ENCODE peak calls at places on chromosomes 2 and 18, in seven cellular contexts. X is ovary, F is H9, Y is cardiac muscle cell, H is neural progenitor cell, A is breast epithelium, B is HepG2. J is an unnamed sample.

GRCh38 chr2:30527411-30527810 is 80.4 kb downstream of the LCLAT1 start:
- DNase-seq in A (no peak), Y (no peak), H (no peak), B (no peak), X (no peak), F (no peak), J (no peak)

GRCh38 chr2:76599732-76600368 is 889.1 kb upstream of the GCFC2 start:
- DNase-seq in H (peak; percentile 94), B (peak; percentile 93), X (no peak), A (no peak), F (peak; percentile 89), Y (peak; percentile 81), J (no peak)

GRCh38 chr2:148545387-148546256 is 98.9 kb upstream of the EPC2 start:
- DNase-seq in H (no peak), F (no peak), B (no peak), A (no peak), X (no peak), Y (no peak), J (no peak)

GRCh38 chr18:61926532-61926931 is 33.7 kb upstream of the RNF152 start:
- DNase-seq in F (no peak), Y (no peak), H (no peak), B (no peak), A (no peak), X (no peak), J (no peak)

GRCh38 chr2:47048801-47049480 is 106.2 kb downstream of the STPG4 start:
- DNase-seq in H (peak; percentile 37), A (no peak), Y (no peak), B (no peak), F (no peak), X (no peak), J (no peak)

GRCh38 chr2:111975053-111975552 is 76.7 kb downstream of the MERTK start:
- DNase-seq in B (peak; percentile 75), A (no peak), H (no peak), F (no peak), Y (peak; percentile 78), X (no peak), J (no peak)

GRCh38 chr2:8197101-8197500 is 484.8 kb upstream of the ID2 start:
- DNase-seq in X (no peak), F (no peak), A (no peak), H (no peak), Y (peak; percentile 6), B (no peak), J (no peak)

GRCh38 chr18:13026583-13027270 is 35.6 kb downstream of the CEP192 start:
- DNase-seq in A (no peak), B (no peak), H (no peak), Y (no peak), X (no peak), F (no peak), J (no peak)

GRCh38 chr18:65606551-65607130 is 144.2 kb upstream of the CDH7 start:
- DNase-seq in X (no peak), F (no peak), B (no peak), Y (no peak), H (no peak), A (no peak), J (no peak)

GRCh38 chr2:75064691-75065396 is 106.4 kb downstream of the POLE4 start:
- DNase-seq in F (peak; percentile 81), Y (peak; percentile 69), A (peak; percentile 20), H (peak; percentile 64), X (peak; percentile 41), B (peak; percentile 32), J (no peak)

GRCh38 chr2:28391564-28392296 is 928 bp upstream of the FOSL2 start:
- DNase-seq in A (peak; percentile 94), F (peak; percentile 74), H (peak; percentile 66), Y (peak; percentile 95), X (peak; percentile 94), B (peak; percentile 72), J (peak; percentile 40)

GRCh38 chr18:30652377-30652776 is 390.2 kb downstream of the DSC3 start:
- DNase-seq in H (peak; percentile 6), F (no peak), B (no peak), A (no peak), Y (no peak), X (no peak), J (no peak)

GRCh38 chr18:28855989-28856388 is 679.1 kb upstream of the CDH2 start:
- DNase-seq in F (no peak), B (no peak), A (no peak), X (no peak), H (no peak), Y (no peak), J (no peak)

GRCh38 chr2:229712125-229712524 is 2.2 kb downstream of the DNER start:
- DNase-seq in H (no peak), B (no peak), F (no peak), A (no peak), X (no peak), Y (peak; percentile 10), J (no peak)

GRCh38 chr2:73284296-73285161 is at the start of gene FBXO41:
- DNase-seq in A (no peak), Y (peak; percentile 55), B (peak; percentile 30), F (peak; percentile 85), X (peak; percentile 45), H (peak; percentile 81), J (no peak)

GRCh38 chr2:121810959-121811853 is 55.8 kb downstream of the TSN start:
- DNase-seq in B (peak; percentile 69), F (peak; percentile 74), X (peak; percentile 75), H (peak; percentile 88), Y (peak; percentile 87), A (peak; percentile 36), J (no peak)

GRCh38 chr2:156803967-156804366 is 367.8 kb downstream of the GPD2 start:
- DNase-seq in Y (no peak), X (no peak), A (no peak), B (no peak), H (no peak), F (no peak), J (no peak)

GRCh38 chr2:170377469-170378207 is 199.7 kb downstream of the MYO3B start:
- DNase-seq in B (no peak), H (no peak), Y (no peak), F (no peak), A (no peak), X (no peak), J (no peak)

GRCh38 chr18:10213526-10213925 is 240.9 kb upstream of the APCDD1 start:
- DNase-seq in F (no peak), B (no peak), X (no peak), A (no peak), Y (peak; percentile 77), H (no peak), J (no peak)

GRCh38 chr2:69012310-69013122 is 463 bp upstream of the ANTXR1 start:
- DNase-seq in F (no peak), X (peak; percentile 89), A (peak; percentile 35), Y (no peak), H (peak; percentile 3), B (peak; percentile 66), J (no peak)

GRCh38 chr2:7868836-7869235 is 813.0 kb upstream of the ID2 start:
- DNase-seq in H (no peak), A (no peak), F (no peak), X (no peak), B (no peak), Y (no peak), J (no peak)

GRCh38 chr2:26970244-26970927 is at the start of gene MAPRE3:
- DNase-seq in F (peak; percentile 98), B (peak; percentile 51), A (peak; percentile 69), Y (peak; percentile 75), H (peak; percentile 100), X (peak; percentile 90), J (no peak)

GRCh38 chr18:7329036-7329435 is 98.1 kb downstream of the LRRC30 start:
- DNase-seq in F (no peak), H (no peak), B (no peak), A (no peak), X (no peak), Y (peak; percentile 11), J (no peak)

GRCh38 chr2:72147303-72147970 is at the start of gene CYP26B1:
- DNase-seq in F (peak; percentile 60), X (peak; percentile 53), B (no peak), Y (peak; percentile 30), A (peak; percentile 17), H (peak; percentile 82), J (no peak)

GRCh38 chr2:188808921-188809320 is 165.3 kb upstream of the COL3A1 start:
- DNase-seq in A (no peak), B (no peak), X (no peak), F (no peak), H (no peak), Y (peak; percentile 83), J (no peak)

GRCh38 chr2:113219889-113220641 is 46.3 kb downstream of the PSD4 start:
- DNase-seq in B (peak; percentile 85), A (peak; percentile 44), F (peak; percentile 48), Y (peak; percentile 76), X (no peak), H (peak; percentile 16), J (no peak)
- H3K4me1 ChIP-seq in B (peaks cover 80% of the 10 kb centered on the region), A (peaks cover 3% of the 10 kb centered on the region), F (no peaks in the 10 kb centered on the region), Y (peaks cover 7% of the 10 kb centered on the region), X (peaks cover 3% of the 10 kb centered on the region), H (peaks cover 9% of the 10 kb centered on the region), J (peaks cover 12% of the 10 kb centered on the region)

DNA sequence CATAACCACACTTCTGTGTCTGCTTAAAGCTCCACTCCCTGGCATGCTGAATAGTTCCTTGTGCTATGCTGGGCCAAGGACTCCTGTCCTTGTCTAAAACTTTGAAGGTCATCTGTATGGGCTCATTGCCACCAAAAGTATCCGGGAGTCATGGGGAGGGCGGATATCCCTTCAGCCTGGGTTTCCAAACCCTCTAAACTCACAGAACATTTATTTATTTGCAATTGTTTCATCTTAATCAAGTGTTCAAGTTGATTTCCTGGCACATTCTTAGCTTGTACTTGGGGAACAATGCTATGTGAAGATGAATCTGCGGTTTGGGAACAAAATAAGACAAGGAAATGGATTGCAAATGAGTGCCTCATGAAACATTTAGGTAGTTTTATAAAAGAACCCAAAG is 1.8 kb downstream of the NOSTRIN start:
- DNase-seq in B (no peak), F (no peak), X (no peak), A (no peak), Y (no peak), H (no peak), J (no peak)
- H3K4me1 ChIP-seq in B (peaks cover 17% of the 10 kb centered on the region), F (peaks cover 14% of the 10 kb centered on the region), X (peaks cover 7% of the 10 kb centered on the region), A (no peaks in the 10 kb centered on the region), Y (peaks cover 14% of the 10 kb centered on the region), H (peaks cover 25% of the 10 kb centered on the region), J (peaks cover 6% of the 10 kb centered on the region)

GRCh38 chr2:38748391-38748790 is 2.8 kb downstream of the SRSF7 start:
- DNase-seq in Y (no peak), F (no peak), A (no peak), B (no peak), H (no peak), X (no peak), J (no peak)
- H3K4me1 ChIP-seq in Y (peaks cover 47% of the 10 kb centered on the region), F (no peaks in the 10 kb centered on the region), A (no peaks in the 10 kb centered on the region), B (peaks cover 80% of the 10 kb centered on the region), H (peaks cover 33% of the 10 kb centered on the region), X (peaks cover 2% of the 10 kb centered on the region), J (peaks cover 7% of the 10 kb centered on the region)

GRCh38 chr2:203870942-203871341 is 3.4 kb downstream of the CTLA4 start:
- DNase-seq in Y (no peak), X (no peak), F (no peak), B (no peak), A (no peak), H (no peak), J (no peak)

GRCh38 chr2:203871371-203871983 is 3.9 kb downstream of the CTLA4 start:
- DNase-seq in A (no peak), Y (no peak), X (no peak), B (no peak), H (no peak), F (no peak), J (no peak)

GRCh38 chr2:203875471-203875870 is 7.9 kb downstream of the CTLA4 start:
- DNase-seq in H (no peak), B (no peak), X (no peak), F (no peak), A (no peak), Y (no peak), J (no peak)

GRCh38 chr2:203873921-203874631 is 6.5 kb downstream of the CTLA4 start:
- DNase-seq in H (peak; percentile 53), X (no peak), B (no peak), Y (no peak), F (no peak), A (no peak), J (no peak)

GRCh38 chr2:203873461-203873860 is 5.9 kb downstream of the CTLA4 start:
- DNase-seq in H (no peak), X (no peak), B (no peak), A (no peak), F (no peak), Y (no peak), J (no peak)
- H3K4me1 ChIP-seq in H (no peaks in the 10 kb centered on the region), X (no peaks in the 10 kb centered on the region), B (no peaks in the 10 kb centered on the region), A (no peaks in the 10 kb centered on the region), F (no peaks in the 10 kb centered on the region), Y (no peaks in the 10 kb centered on the region), J (no peaks in the 10 kb centered on the region)

J was measured in esophagus squamous epithelium.